ENCODE peak calls at places on chromosomes 12 and 14, in six cellular contexts. Q is activated T-helper 1 cell treated with anti-CD3 and anti-CD28 coated beads, Interleukin-2, amount 50 U/mL, for 16 hours; A is HTR-8/SVneo; D is T-helper 1 cell; T is left ventricle myocardium superior; B is NK-92 treated with Interleukin-12 subunit alpha and Interleukin-12 subunit beta, amount 100 ng/mL, for 24 hours. J is an unnamed sample.

GRCh38 chr12:108643941-108644742 is 10.4 kb upstream of the SELPLG start:
- DNase-seq in Q (no peak), A (no peak), D (no peak), T (peak; percentile 57), B (no peak), J (peak; percentile 89)

GRCh38 chr14:32984531-32984930 is 45.9 kb downstream of the NPAS3 start:
- DNase-seq in Q (no peak), A (no peak), D (no peak), T (no peak), B (no peak), J (no peak)

GRCh38 chr14:95072310-95072709 is 85.0 kb downstream of the DICER1 start:
- DNase-seq in Q (no peak), A (no peak), D (no peak), T (no peak), B (no peak), J (no peak)

GRCh38 chr12:129401572-129401971 is 502.3 kb downstream of the TMEM132D start:
- DNase-seq in Q (no peak), A (no peak), D (no peak), T (no peak), B (no peak), J (no peak)

GRCh38 chr14:49982522-49982951 is 89.7 kb downstream of the ARF6 start:
- DNase-seq in Q (no peak), A (no peak), D (no peak), T (no peak), B (no peak), J (peak; percentile 72)

GRCh38 chr14:45364565-45364964 is 111.6 kb upstream of the MIS18BP1 start:
- DNase-seq in Q (no peak), A (no peak), D (no peak), T (no peak), B (no peak), J (no peak)

GRCh38 chr14:92412912-92413311 is 89.9 kb downstream of the SLC24A4 start:
- DNase-seq in Q (no peak), A (no peak), D (no peak), T (no peak), B (no peak), J (peak; percentile 41)

GRCh38 chr12:131618303-131618658 is 92.6 kb upstream of the SFSWAP start:
- DNase-seq in Q (no peak), A (no peak), D (no peak), T (no peak), B (no peak), J (no peak)

J was measured in MG63.